ENCODE peak calls at places on chromosomes 6 and 20, in five cellular contexts. A is activated naive CD4-positive, alpha-beta T cell; E is fibroblast of villous mesenchyme; G is Daoy; Z is NCI-H1092. J is an unnamed sample.

GRCh38 chr6:21438237-21438985 is 155.1 kb upstream of the SOX4 start:
- DNase-seq in A (no peak), E (no peak), G (peak), Z (no peak), J (no peak)

GRCh38 chr6:75149253-75149652 is 56.6 kb downstream of the COL12A1 start:
- DNase-seq in A (no peak), E (no peak), G (no peak), Z (no peak), J (no peak)

GRCh38 chr6:150865406-150866146 is at the start of gene MTHFD1L:
- DNase-seq in A (peak), E (peak), G (peak), Z (peak), J (peak)

GRCh38 chr20:41078329-41078728 is 49.7 kb downstream of the TOP1 start:
- DNase-seq in A (no peak), E (peak), G (no peak), Z (no peak), J (no peak)

GRCh38 chr6:36908758-36909157 is 23.0 kb downstream of the C6orf89 start:
- DNase-seq in A (no peak), E (peak), G (no peak), Z (no peak), J (no peak)

GRCh38 chr20:19616620-19617019 is 141.4 kb upstream of the RIN2 start:
- DNase-seq in A (no peak), E (no peak), G (no peak), Z (no peak), J (no peak)

GRCh38 chr6:90611996-90612690 is 25.3 kb upstream of the MAP3K7 start:
- DNase-seq in A (no peak), E (no peak), G (no peak), Z (no peak), J (no peak)

GRCh38 chr20:17281478-17281877 is 54.6 kb downstream of the PCSK2 start:
- DNase-seq in A (no peak), E (no peak), G (peak), Z (peak), J (no peak)

GRCh38 chr20:63974402-63975200 is 4.8 kb downstream of the SAMD10 start:
- DNase-seq in A (no peak), E (no peak), G (peak), Z (peak), J (no peak)

GRCh38 chr6:39797751-39798150 is 5.6 kb downstream of the DAAM2 start:
- DNase-seq in A (no peak), E (no peak), G (no peak), Z (no peak), J (no peak)

GRCh38 chr6:133286765-133287164 is 45.6 kb downstream of the EYA4 start:
- DNase-seq in A (no peak), E (peak), G (peak), Z (no peak), J (no peak)

GRCh38 chr6:89068695-89069094 is 11.9 kb upstream of the PNRC1 start:
- DNase-seq in A (no peak), E (no peak), G (no peak), Z (no peak), J (no peak)

GRCh38 chr6:6593876-6594275 is 5.4 kb downstream of the LY86 start:
- DNase-seq in A (no peak), E (no peak), G (no peak), Z (no peak), J (no peak)

GRCh38 chr6:81950877-81951276 is 198.4 kb upstream of the TENT5A start:
- DNase-seq in A (no peak), E (no peak), G (peak), Z (no peak), J (no peak)

GRCh38 chr6:30836957-30837356 is 47.4 kb upstream of the DDR1 start:
- DNase-seq in A (no peak), E (no peak), G (no peak), Z (no peak), J (no peak)

GRCh38 chr20:49581482-49581881 is 13.5 kb upstream of the PTGIS start:
- DNase-seq in A (no peak), E (no peak), G (no peak), Z (no peak), J (no peak)

GRCh38 chr6:141244366-141244765 is 888.4 kb upstream of the GJE1 start:
- DNase-seq in A (no peak), E (no peak), G (no peak), Z (no peak), J (no peak)

GRCh38 chr6:35775031-35775430 is 1.4 kb upstream of the CLPSL2 start:
- DNase-seq in A (no peak), E (no peak), G (peak), Z (no peak), J (peak)

GRCh38 chr20:25274891-25275812 is 27.3 kb downstream of the PYGB start:
- DNase-seq in A (no peak), E (no peak), G (no peak), Z (no peak), J (peak)

GRCh38 chr20:17612975-17613327 is 43.1 kb downstream of the DSTN start:
- DNase-seq in A (no peak), E (no peak), G (no peak), Z (no peak), J (no peak)

GRCh38 chr6:162230147-162230752 is 497.3 kb downstream of the PRKN start:
- DNase-seq in A (no peak), E (no peak), G (no peak), Z (no peak), J (no peak)

GRCh38 chr6:140490086-140490485 is 1115.6 kb upstream of the CITED2 start:
- DNase-seq in A (no peak), E (no peak), G (no peak), Z (no peak), J (no peak)

GRCh38 chr6:33410711-33411631 is at the start of gene PHF1:
- DNase-seq in A (peak), E (peak), G (no peak), Z (no peak), J (no peak)

GRCh38 chr6:3108746-3109414 is 9.6 kb upstream of the BPHL start:
- DNase-seq in A (no peak), E (no peak), G (no peak), Z (no peak), J (no peak)

GRCh38 chr6:135575629-135576028 is 78.1 kb upstream of the AHI1 start:
- DNase-seq in A (no peak), E (no peak), G (no peak), Z (no peak), J (no peak)

GRCh38 chr6:6516643-6517042 is 71.9 kb upstream of the LY86 start:
- DNase-seq in A (no peak), E (no peak), G (peak), Z (no peak), J (no peak)

GRCh38 chr20:15236812-15237211 is 899.4 kb upstream of the FLRT3 start:
- DNase-seq in A (no peak), E (peak), G (no peak), Z (no peak), J (no peak)

GRCh38 chr6:69865126-69865525 is 1.2 kb upstream of the COL19A1 start:
- DNase-seq in A (no peak), E (peak), G (peak), Z (no peak), J (no peak)

GRCh38 chr6:14635933-14636599 is 518.5 kb downstream of the CD83 start:
- DNase-seq in A (no peak), E (no peak), G (no peak), Z (no peak), J (no peak)

GRCh38 chr6:9116026-9116425 is 680.7 kb upstream of the SLC35B3 start:
- DNase-seq in A (no peak), E (peak), G (peak), Z (no peak), J (no peak)

GRCh38 chr6:2919886-2920285 is 16.8 kb upstream of the SERPINB9 start:
- DNase-seq in A (no peak), E (no peak), G (no peak), Z (no peak), J (no peak)

GRCh38 chr6:150719861-150720260 is 120.2 kb downstream of the PLEKHG1 start:
- DNase-seq in A (no peak), E (no peak), G (no peak), Z (no peak), J (no peak)